ENCODE peak calls at places on chromosomes 11 and 22, in nine cellular contexts. Y is HFF-Myc; X is neural crest cell; H is activated B cell treated with CpG ODN at 0.5 μM for 24 hours; S is colonic mucosa; Z is mucosa of descending colon; C is lower leg skin; K is CD8-positive, alpha-beta T cell; L is HFFc6. P is an unnamed sample.

GRCh38 chr22:26576026-26576680 is 13.8 kb downstream of the TPST2 start:
- DNase-seq in Y (no peak), X (no peak), H (no peak), S (no peak), Z (no peak), C (no peak), K (no peak), L (no peak), P (no peak)

GRCh38 chr11:117194267-117194666 is 4.9 kb upstream of the TAGLN start:
- DNase-seq in Y (no peak), X (no peak), H (no peak), S (no peak), Z (no peak), C (no peak), K (no peak), L (no peak), P (no peak)

GRCh38 chr11:45045692-45046471 is 95.2 kb upstream of the TP53I11 start:
- DNase-seq in Y (no peak), X (no peak), H (no peak), S (no peak), Z (peak; percentile 26), C (peak; percentile 82), K (no peak), L (peak; percentile 40), P (no peak)

GRCh38 chr11:76512851-76513653 is 68.2 kb downstream of the EMSY start:
- DNase-seq in Y (peak; percentile 11), X (no peak), H (no peak), S (no peak), Z (no peak), C (no peak), K (no peak), L (peak; percentile 15), P (no peak)

GRCh38 chr11:102617491-102618026 is 7.6 kb downstream of the MMP20 start:
- DNase-seq in Y (no peak), X (no peak), H (no peak), S (no peak), Z (no peak), C (no peak), K (no peak), L (no peak), P (no peak)

GRCh38 chr22:43434601-43435311 is 22.9 kb downstream of the MPPED1 start:
- DNase-seq in Y (no peak), X (no peak), H (no peak), S (no peak), Z (no peak), C (no peak), K (no peak), L (no peak), P (no peak)

GRCh38 chr11:78905756-78906155 is 331.1 kb upstream of the NARS2 start:
- DNase-seq in Y (no peak), X (no peak), H (no peak), S (no peak), Z (no peak), C (no peak), K (no peak), L (no peak), P (no peak)

GRCh38 chr11:121117753-121118152 is 16.7 kb downstream of the TECTA start:
- DNase-seq in Y (no peak), X (no peak), H (no peak), S (no peak), Z (no peak), C (no peak), K (no peak), L (no peak), P (no peak)

GRCh38 chr22:49141761-49142160 is 685.9 kb downstream of the BRD1 start:
- DNase-seq in Y (no peak), X (no peak), H (no peak), S (no peak), Z (no peak), C (no peak), K (no peak), L (no peak), P (no peak)

GRCh38 chr11:124174001-124174400 is 9.1 kb upstream of the OR10D3 start:
- DNase-seq in Y (no peak), X (no peak), H (no peak), S (no peak), Z (no peak), C (no peak), K (no peak), L (peak; percentile 3), P (no peak)

GRCh38 chr11:16989554-16989953 is 24.7 kb downstream of the PLEKHA7 start:
- DNase-seq in Y (no peak), X (no peak), H (no peak), S (no peak), Z (no peak), C (no peak), K (no peak), L (no peak), P (no peak)

GRCh38 chr11:82939456-82939855 is 37.9 kb downstream of the DDIAS start:
- DNase-seq in Y (no peak), X (no peak), H (no peak), S (no peak), Z (no peak), C (no peak), K (no peak), L (no peak), P (no peak)

GRCh38 chr11:93000511-93001476 is 31.3 kb downstream of the MTNR1B start:
- DNase-seq in Y (peak; percentile 38), X (no peak), H (no peak), S (no peak), Z (no peak), C (no peak), K (no peak), L (peak; percentile 94), P (no peak)

GRCh38 chr11:6755953-6756347 is 15.8 kb downstream of the OR2AG2 start:
- DNase-seq in Y (no peak), X (no peak), H (no peak), S (no peak), Z (no peak), C (no peak), K (no peak), L (no peak), P (no peak)

GRCh38 chr11:86938900-86939880 is 16.0 kb downstream of the FZD4 start:
- DNase-seq in Y (no peak), X (no peak), H (no peak), S (no peak), Z (peak; percentile 51), C (no peak), K (no peak), L (peak; percentile 60), P (no peak)

GRCh38 chr22:37906364-37907008 is 389 bp downstream of the MICALL1 start:
- DNase-seq in Y (no peak), X (no peak), H (peak; percentile 43), S (peak; percentile 53), Z (peak; percentile 49), C (no peak), K (peak; percentile 57), L (no peak), P (no peak)

GRCh38 chr22:37904572-37905533 is 1.2 kb upstream of the MICALL1 start:
- DNase-seq in Y (peak; percentile 85), X (no peak), H (peak; percentile 22), S (peak; percentile 33), Z (no peak), C (peak; percentile 32), K (no peak), L (peak; percentile 96), P (no peak)

GRCh38 chr22:37907036-37907954 is 1.2 kb downstream of the MICALL1 start:
- DNase-seq in Y (no peak), X (no peak), H (no peak), S (no peak), Z (no peak), C (no peak), K (no peak), L (peak; percentile 21), P (no peak)

GRCh38 chr22:37909756-37910155 is 3.7 kb downstream of the MICALL1 start:
- DNase-seq in Y (no peak), X (no peak), H (no peak), S (no peak), Z (no peak), C (no peak), K (no peak), L (no peak), P (no peak)

GRCh38 chr22:37905534-37906363 is at the start of gene MICALL1:
- DNase-seq in Y (no peak), X (peak; percentile 54), H (peak; percentile 81), S (peak; percentile 72), Z (peak; percentile 80), C (no peak), K (peak; percentile 81), L (peak; percentile 58), P (no peak)
- TF ChIP-seq CTCF in Y (no peak), X (no peak), H (no peak), S (no peak), Z (peak; percentile 39), C (no peak), K (no peak), L (peak; percentile 33), P (no peak)

GRCh38 chr11:57207160-57207559 is 25.4 kb downstream of the LRRC55 start:
- DNase-seq in Y (no peak), X (no peak), H (no peak), S (no peak), Z (no peak), C (no peak), K (no peak), L (no peak), P (no peak)

GRCh38 chr11:57203359-57203758 is 21.6 kb downstream of the LRRC55 start:
- DNase-seq in Y (no peak), X (no peak), H (no peak), S (peak; percentile 36), Z (peak; percentile 46), C (no peak), K (no peak), L (no peak), P (no peak)

GRCh38 chr11:57203882-57204281 is 22.1 kb downstream of the LRRC55 start:
- DNase-seq in Y (no peak), X (no peak), H (no peak), S (no peak), Z (no peak), C (no peak), K (no peak), L (no peak), P (no peak)

GRCh38 chr11:57202282-57202681 is 20.5 kb downstream of the LRRC55 start:
- DNase-seq in Y (no peak), X (no peak), H (no peak), S (no peak), Z (no peak), C (no peak), K (no peak), L (no peak), P (no peak)

GRCh38 chr11:57205046-57205671 is 23.4 kb downstream of the LRRC55 start:
- DNase-seq in Y (no peak), X (no peak), H (no peak), S (no peak), Z (no peak), C (no peak), K (no peak), L (peak; percentile 92), P (no peak)
- TF ChIP-seq CTCF in Y (peak; percentile 13), X (no peak), H (no peak), S (no peak), Z (no peak), C (no peak), K (no peak), L (peak; percentile 62), P (no peak)

GRCh38 chr11:68380786-68381622 is 68.6 kb downstream of the LRP5 start:
- DNase-seq in Y (no peak), X (no peak), H (no peak), S (no peak), Z (no peak), C (no peak), K (no peak), L (no peak), P (no peak)
- TF ChIP-seq CTCF in Y (no peak), X (no peak), H (no peak), S (no peak), Z (no peak), C (no peak), K (no peak), L (no peak), P (no peak)

GRCh38 chr11:69721745-69722144 is 17.9 kb upstream of the FGF19 start:
- DNase-seq in Y (no peak), X (no peak), H (no peak), S (no peak), Z (peak; percentile 45), C (no peak), K (no peak), L (no peak), P (no peak)
- TF ChIP-seq CTCF in Y (peak; percentile 14), X (no peak), H (no peak), S (no peak), Z (no peak), C (no peak), K (no peak), L (peak; percentile 60), P (no peak)

P was measured in D721Med.